ENCODE peak calls at places on chromosomes 2 and 18, in seven cellular contexts. C is A549, S is left ventricle myocardium inferior, A is kidney, E is right atrium auricular region, X is IMR-90, K is GM12865. N is an unnamed sample.

GRCh38 chr18:68263481-68263880 is 451.4 kb downstream of the TMX3 start:
- DNase-seq in C (no peak), S (no peak), A (no peak), E (no peak), X (peak; percentile 48), K (no peak), N (peak; percentile 17)

GRCh38 chr2:58215429-58215828 is 25.7 kb downstream of the FANCL start:
- DNase-seq in C (no peak), S (no peak), A (no peak), E (no peak), X (peak; percentile 34), K (no peak), N (peak; percentile 55)

GRCh38 chr2:178844690-178845089 is 37.5 kb upstream of the TTN start:
- DNase-seq in C (no peak), S (no peak), A (no peak), E (no peak), X (no peak), K (no peak), N (no peak)

GRCh38 chr2:72293620-72294019 is 146.0 kb upstream of the CYP26B1 start:
- DNase-seq in C (no peak), S (no peak), A (no peak), E (no peak), X (peak; percentile 75), K (no peak), N (peak; percentile 59)

GRCh38 chr2:226308981-226309380 is 490.6 kb downstream of the IRS1 start:
- DNase-seq in C (no peak), S (no peak), A (no peak), E (no peak), X (peak; percentile 76), K (no peak), N (peak; percentile 26)

GRCh38 chr2:18651842-18652774 is 62.7 kb upstream of the NT5C1B start:
- DNase-seq in C (no peak), S (no peak), A (no peak), E (no peak), X (peak; percentile 57), K (no peak), N (peak; percentile 52)

GRCh38 chr18:27599202-27599829 is 414.2 kb upstream of the CHST9 start:
- DNase-seq in C (peak; percentile 11), S (no peak), A (no peak), E (no peak), X (peak; percentile 28), K (peak; percentile 53), N (peak; percentile 49)

GRCh38 chr18:2889761-2890192 is 43.0 kb downstream of the EMILIN2 start:
- DNase-seq in C (no peak), S (no peak), A (no peak), E (no peak), X (peak; percentile 9), K (no peak), N (peak; percentile 49)

GRCh38 chr2:75932996-75933395 is 222.3 kb upstream of the GCFC2 start:
- DNase-seq in C (no peak), S (no peak), A (no peak), E (no peak), X (no peak), K (no peak), N (no peak)

DNA sequence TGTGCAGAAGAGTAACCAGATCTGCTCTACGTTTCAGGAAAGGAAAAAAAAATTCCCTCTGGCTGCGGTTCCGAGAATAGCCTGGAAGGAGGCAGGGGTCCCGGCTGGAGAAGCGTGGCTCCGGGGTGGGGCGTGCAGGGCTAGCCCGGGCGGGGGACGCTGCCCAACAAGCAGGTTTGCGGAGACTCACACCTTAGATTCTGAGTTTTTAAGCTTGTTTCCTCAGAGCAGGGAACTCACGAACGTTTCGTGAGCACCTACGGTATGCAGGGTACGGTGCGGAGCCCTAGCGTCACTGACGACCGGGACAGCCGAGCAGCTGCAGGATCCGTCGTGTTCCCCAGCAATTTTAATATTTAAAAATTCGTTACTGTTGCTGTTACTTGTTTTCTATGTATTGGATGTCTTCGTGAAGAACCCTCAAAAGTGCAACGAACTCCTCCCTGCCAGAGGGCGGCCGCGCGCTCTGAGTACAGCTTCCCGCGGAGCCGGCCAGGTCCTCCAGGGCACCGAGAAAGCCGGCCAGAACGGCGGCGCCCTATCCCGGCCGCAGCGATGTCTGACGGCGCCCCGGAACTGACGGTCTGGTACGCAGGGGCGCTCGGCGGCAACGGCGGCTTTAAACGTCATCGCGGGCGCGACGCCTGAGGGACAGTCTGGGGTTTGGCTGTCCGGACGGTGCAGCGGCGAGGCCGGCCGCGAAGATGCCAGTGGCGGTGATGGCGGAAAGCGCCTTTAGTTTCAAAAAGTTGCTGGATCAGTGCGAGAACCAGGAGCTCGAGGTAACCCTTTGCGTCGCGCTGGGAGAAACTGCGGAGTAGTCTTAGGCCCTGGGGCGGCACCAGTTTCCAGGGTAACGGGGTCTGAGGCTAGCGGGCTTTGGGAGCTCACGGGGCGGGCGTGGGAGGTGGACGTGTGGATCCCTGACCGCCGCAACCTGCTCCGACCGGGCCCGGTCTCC is at the start of gene COPS8:
- DNase-seq in C (peak; percentile 78), S (peak; percentile 96), A (peak; percentile 98), E (peak; percentile 95), X (peak; percentile 91), K (peak; percentile 93), N (peak; percentile 91)
- TF ChIP-seq CTCF in C (peak; percentile 33), S (peak; percentile 43), A (no peak), E (peak; percentile 47), X (peak; percentile 26), K (peak; percentile 13), N (peak; percentile 36)

GRCh38 chr2:24809316-24810007 is 16.2 kb downstream of the CENPO start:
- DNase-seq in C (no peak), S (no peak), A (no peak), E (peak; percentile 7), X (peak; percentile 60), K (no peak), N (peak; percentile 20)
- H3K4me3 ChIP-seq in C (no peak overlapping the region), S (no peak overlapping the region), A (no peak overlapping the region), E (no peak overlapping the region), X (no peak overlapping the region), K (no peak overlapping the region), N (no peak overlapping the region)

DNA sequence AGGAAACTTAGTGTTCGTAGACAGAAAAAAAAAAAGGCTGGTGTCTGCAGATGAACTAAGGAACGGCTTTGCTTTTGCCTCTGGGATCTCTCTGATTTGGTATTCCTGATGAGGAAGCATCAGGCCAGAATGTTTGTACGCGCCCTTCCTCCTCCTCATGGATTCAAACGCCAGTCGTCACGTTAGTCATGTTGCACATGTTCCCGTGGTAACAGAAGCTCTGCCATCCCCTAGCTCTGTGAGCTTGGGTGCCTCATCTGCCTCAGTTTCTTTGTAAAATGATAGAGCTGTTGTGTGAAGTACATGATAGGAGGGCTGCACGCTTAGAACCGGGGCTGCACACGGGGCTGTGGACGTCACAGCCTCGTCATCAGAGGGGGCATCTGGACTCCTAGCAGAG is 47.0 kb downstream of the TSHZ1 start:
- DNase-seq in C (no peak), S (no peak), A (no peak), E (no peak), X (no peak), K (no peak), N (no peak)
- TF ChIP-seq CTCF in C (no peak), S (no peak), A (no peak), E (no peak), X (no peak), K (no peak), N (no peak)

DNA sequence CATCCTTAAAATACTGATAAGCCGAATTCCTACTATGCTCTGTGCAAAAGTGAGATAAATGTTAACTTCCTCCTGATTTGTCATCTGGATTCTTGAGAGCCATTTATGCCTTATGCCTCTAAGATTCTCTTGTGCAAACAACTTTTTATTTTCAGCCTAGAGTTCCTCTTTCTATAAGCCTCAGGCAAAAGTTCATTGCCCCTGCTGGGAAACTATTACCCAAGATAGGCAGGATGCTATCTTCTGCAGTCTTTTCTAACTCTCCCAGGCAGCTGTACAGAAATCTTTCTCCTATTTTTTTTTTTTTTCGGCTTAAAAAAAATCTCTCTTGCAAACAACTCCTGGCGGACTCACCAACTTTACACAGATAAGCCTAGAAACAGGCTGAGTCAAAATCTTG is 216.1 kb downstream of the KCNJ3 start:
- DNase-seq in C (no peak), S (no peak), A (no peak), E (no peak), X (no peak), K (no peak), N (no peak)
- H3K4me3 ChIP-seq in C (no peak overlapping the region), S (no peak overlapping the region), A (no peak overlapping the region), E (no peak overlapping the region), X (no peak overlapping the region), K (no peak overlapping the region), N (no peak overlapping the region)

DNA sequence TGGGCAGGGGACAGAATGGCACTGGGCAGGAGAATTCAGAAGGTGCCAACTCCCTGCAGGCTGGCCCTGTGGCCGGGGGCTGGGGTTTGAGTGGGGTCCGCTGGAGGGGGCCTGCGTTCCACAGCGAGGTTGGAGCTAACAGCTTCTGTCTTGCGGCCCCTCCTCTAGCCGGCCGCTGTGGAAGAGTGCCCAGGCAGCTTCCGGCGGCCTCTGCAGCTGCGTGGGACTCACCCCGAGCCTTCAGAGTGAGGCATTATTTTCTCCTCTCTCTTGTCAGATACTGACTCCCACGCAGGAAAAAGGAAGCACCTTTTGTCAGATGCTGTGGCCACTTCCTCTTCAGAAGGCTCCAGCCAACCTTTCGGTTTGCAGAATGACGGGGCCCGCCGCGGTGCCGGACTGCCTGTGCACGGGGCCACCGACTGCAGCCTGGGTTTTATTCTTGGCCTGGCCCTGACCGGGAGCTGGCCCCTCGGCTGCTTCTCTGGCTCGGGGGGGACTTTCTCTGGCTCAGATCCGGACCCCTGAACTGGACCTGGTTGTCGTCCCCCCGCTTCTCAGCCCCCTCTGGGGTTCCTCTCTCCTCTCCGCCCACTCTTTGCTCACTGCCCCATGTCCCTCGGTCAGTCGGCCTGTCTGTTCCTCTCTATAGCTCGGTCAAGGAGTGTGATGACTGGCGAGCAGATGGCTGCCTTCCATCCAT is 40.1 kb downstream of the ARHGAP25 start:
- DNase-seq in C (no peak), S (peak; percentile 70), A (peak; percentile 90), E (peak; percentile 78), X (peak; percentile 23), K (peak; percentile 90), N (no peak)
- TF ChIP-seq CTCF in C (no peak), S (no peak), A (no peak), E (no peak), X (no peak), K (no peak), N (no peak)